ENCODE peak calls at places on chromosomes 2 and 18, in six cellular contexts. I is IMR-90, R is H1, J is neuronal stem cell, A is mesenchymal stem cell, L is trophoblast cell. Y is an unnamed sample.

GRCh38 chr18:13914170-13914569 is 1.2 kb downstream of the MC2R start:
- DNase-seq in I (no peak), R (no peak), J (no peak), A (no peak), L (no peak), Y (no peak)

GRCh38 chr18:48541026-48541746 is 2.4 kb downstream of the CTIF start:
- DNase-seq in I (peak), R (no peak), J (peak), A (peak), L (peak), Y (peak)

GRCh38 chr2:25586726-25587144 is 86.6 kb downstream of the DTNB start:
- DNase-seq in I (peak), R (no peak), J (no peak), A (no peak), L (peak), Y (no peak)

GRCh38 chr2:8524823-8525222 is 157.0 kb upstream of the ID2 start:
- DNase-seq in I (no peak), R (no peak), J (no peak), A (no peak), L (no peak), Y (no peak)

GRCh38 chr2:206989306-206989705 is 50.0 kb downstream of the CPO start:
- DNase-seq in I (no peak), R (peak), J (no peak), A (peak), L (peak), Y (peak)

GRCh38 chr2:217011576-217011975 is 151.7 kb upstream of the TNP1 start:
- DNase-seq in I (no peak), R (no peak), J (no peak), A (no peak), L (no peak), Y (no peak)

GRCh38 chr18:58787750-58788149 is 76.9 kb upstream of the ZNF532 start:
- DNase-seq in I (no peak), R (no peak), J (no peak), A (no peak), L (no peak), Y (peak)

GRCh38 chr2:36545871-36546416 is 52.0 kb downstream of the FEZ2 start:
- DNase-seq in I (no peak), R (no peak), J (no peak), A (no peak), L (no peak), Y (no peak)

GRCh38 chr2:98514879-98515570 is 70.4 kb downstream of the INPP4A start:
- DNase-seq in I (peak), R (no peak), J (no peak), A (peak), L (no peak), Y (peak)

GRCh38 chr2:215940645-215941184 is 72.6 kb downstream of the MREG start:
- DNase-seq in I (no peak), R (no peak), J (no peak), A (no peak), L (no peak), Y (no peak)

GRCh38 chr2:183063083-183063482 is 15.5 kb upstream of the DUSP19 start:
- DNase-seq in I (peak), R (no peak), J (no peak), A (peak), L (no peak), Y (peak)

GRCh38 chr2:236841389-236841788 is 244.3 kb upstream of the COPS8 start:
- DNase-seq in I (no peak), R (no peak), J (no peak), A (no peak), L (no peak), Y (no peak)

GRCh38 chr2:131104487-131105155 is 515 bp upstream of the PLEKHB2 start:
- DNase-seq in I (peak), R (no peak), J (no peak), A (peak), L (peak), Y (peak)

GRCh38 chr2:132503621-132504200 is 87.1 kb downstream of the GPR39 start:
- DNase-seq in I (peak), R (no peak), J (no peak), A (peak), L (peak), Y (peak)

GRCh38 chr18:62365420-62365819 is 40.3 kb downstream of the TNFRSF11A start:
- DNase-seq in I (no peak), R (no peak), J (no peak), A (no peak), L (no peak), Y (no peak)

GRCh38 chr2:45812039-45812500 is 160.6 kb downstream of the PRKCE start:
- DNase-seq in I (peak), R (no peak), J (no peak), A (peak), L (peak), Y (no peak)

GRCh38 chr18:76426738-76427305 is 68.2 kb downstream of the ZNF516 start:
- DNase-seq in I (no peak), R (no peak), J (peak), A (peak), L (peak), Y (peak)

GRCh38 chr2:238601433-238602222 is 174.9 kb downstream of the ASB1 start:
- DNase-seq in I (peak), R (no peak), J (no peak), A (peak), L (no peak), Y (no peak)

GRCh38 chr2:176503760-176504159 is 234.5 kb downstream of the MTX2 start:
- DNase-seq in I (no peak), R (no peak), J (no peak), A (no peak), L (no peak), Y (no peak)

GRCh38 chr2:131366643-131367042 is 2.7 kb upstream of the RAB6D start:
- DNase-seq in I (no peak), R (no peak), J (no peak), A (no peak), L (no peak), Y (no peak)

GRCh38 chr2:203682688-203683130 is 23.7 kb upstream of the CD28 start:
- DNase-seq in I (peak), R (no peak), J (no peak), A (peak), L (no peak), Y (peak)

GRCh38 chr18:76981388-76981968 is 151.1 kb downstream of the MBP start:
- DNase-seq in I (peak), R (no peak), J (no peak), A (no peak), L (no peak), Y (no peak)

GRCh38 chr2:213834331-213834730 is 550.1 kb downstream of the SPAG16 start:
- DNase-seq in I (peak), R (no peak), J (no peak), A (peak), L (peak), Y (peak)

DNA sequence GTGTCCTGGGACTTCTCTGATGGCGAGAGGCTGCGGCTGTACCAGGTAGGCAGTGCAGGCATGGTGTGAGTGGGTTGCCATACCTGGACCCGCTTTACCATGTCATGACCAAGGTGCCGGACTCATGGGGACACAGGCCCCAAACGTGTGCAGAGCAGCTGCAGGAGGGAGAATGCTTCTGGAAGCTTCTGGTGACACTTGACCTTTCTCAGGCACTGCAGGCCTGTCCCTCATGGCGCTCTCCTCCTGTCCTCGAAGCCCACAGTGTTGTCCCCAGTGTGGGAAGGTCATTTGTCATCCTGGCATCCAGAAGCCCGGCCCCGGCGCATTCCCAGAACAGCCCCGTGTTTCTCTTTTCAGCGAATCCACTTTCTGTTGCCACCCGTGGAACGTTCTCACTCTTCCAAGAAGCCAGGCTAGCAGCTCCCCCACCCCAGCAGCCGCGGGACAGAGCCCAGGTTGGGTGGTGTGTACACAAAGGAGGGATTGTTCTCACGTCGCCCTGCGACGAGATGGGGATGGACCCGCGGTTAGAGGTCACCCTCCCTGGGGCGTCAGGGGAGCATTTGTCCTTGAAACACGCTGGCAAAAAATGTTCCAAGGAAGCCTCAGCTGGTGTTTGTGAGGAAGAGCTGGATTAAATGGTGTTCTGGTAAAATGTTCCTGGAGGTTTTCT is 43.7 kb downstream of the SH3BP4 start:
- DNase-seq in I (no peak), R (no peak), J (no peak), A (no peak), L (no peak), Y (no peak)
- H3K18ac ChIP-seq in I (peak), R (peak), J (peak), A (peak), L (peak), Y (peak)

GRCh38 chr2:233085037-233085838 is 25.1 kb downstream of the INPP5D start:
- DNase-seq in I (no peak), R (no peak), J (peak), A (no peak), L (no peak), Y (no peak)

GRCh38 chr2:233083782-233084181 is 23.6 kb downstream of the INPP5D start:
- DNase-seq in I (no peak), R (no peak), J (no peak), A (no peak), L (no peak), Y (no peak)

GRCh38 chr2:233082934-233083755 is 23.0 kb downstream of the INPP5D start:
- DNase-seq in I (no peak), R (no peak), J (no peak), A (no peak), L (no peak), Y (no peak)

GRCh38 chr2:233085839-233086150 is 25.7 kb downstream of the INPP5D start:
- DNase-seq in I (no peak), R (no peak), J (no peak), A (no peak), L (no peak), Y (no peak)

GRCh38 chr2:233084488-233084887 is 24.3 kb downstream of the INPP5D start:
- DNase-seq in I (no peak), R (no peak), J (no peak), A (no peak), L (peak), Y (no peak)
- H3K4me3 ChIP-seq in I (no peak), R (no peak), J (no peak), A (no peak), L (no peak), Y (no peak)

DNA sequence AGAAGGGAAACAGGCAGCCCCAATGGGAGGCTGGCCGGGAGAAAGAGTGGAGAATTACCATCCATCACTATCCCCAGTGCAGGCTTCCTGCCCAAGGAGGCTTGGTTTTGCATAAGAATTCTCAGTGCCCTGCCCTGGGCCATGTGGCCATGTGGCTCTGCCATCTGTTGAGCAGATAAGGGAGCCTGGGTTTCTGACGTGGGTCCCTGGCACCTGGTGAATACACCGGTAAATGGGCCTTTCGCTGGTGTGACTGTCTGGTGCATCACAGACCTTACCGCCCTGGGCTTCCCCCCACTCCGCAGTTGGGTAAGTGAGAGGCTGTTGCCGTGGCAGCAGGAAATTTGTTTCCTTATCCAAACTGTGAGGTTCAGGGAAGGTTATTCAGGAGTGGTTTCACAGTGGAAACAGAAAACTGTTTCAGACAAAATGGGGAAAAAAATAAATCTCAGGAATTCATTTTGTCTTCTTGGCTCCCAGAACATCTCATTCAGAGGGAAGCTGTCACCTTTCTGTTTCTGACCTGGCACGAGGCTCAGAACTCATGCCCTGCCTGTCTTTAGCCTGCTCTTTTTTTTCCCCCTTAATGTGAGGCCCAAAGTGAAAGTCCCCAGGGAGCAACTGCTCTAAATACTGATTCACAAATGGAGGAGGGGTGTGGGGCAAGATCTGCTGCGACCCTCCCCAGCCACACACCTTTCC is 54.7 kb upstream of the TMEM163 start:
- DNase-seq in I (no peak), R (no peak), J (no peak), A (peak), L (peak), Y (peak)
- H3K18ac ChIP-seq in I (no peak), R (peak), J (peak), A (no peak), L (peak), Y (peak)

GRCh38 chr2:188244383-188244782 is 47.3 kb upstream of the GULP1 start:
- DNase-seq in I (peak), R (no peak), J (no peak), A (peak), L (peak), Y (peak)
- H3K4me3 ChIP-seq in I (no peak), R (no peak), J (no peak), A (no peak), L (no peak), Y (no peak)

Y was measured in mesendoderm.